ENCODE peak calls at places on chromosomes 7 and 10, in six cellular contexts. R, N, G, K, D and M are unnamed samples.

GRCh38 chr7:156527458-156527890 is 113.1 kb upstream of the RNF32 start:
- DNase-seq in D (no peak), G (peak; percentile 6), N (no peak), R (no peak), K (no peak), M (no peak)

GRCh38 chr10:127907411-127908105 is 655 bp downstream of the PTPRE start:
- DNase-seq in R (no peak), D (no peak), K (peak; percentile 43), N (no peak), G (peak; percentile 54), M (no peak)

GRCh38 chr10:5281355-5281754 is 83.4 kb upstream of the UCN3 start:
- DNase-seq in N (no peak), G (no peak), R (no peak), K (no peak), D (no peak), M (no peak)

GRCh38 chr7:101432316-101432715 is 69.6 kb downstream of the COL26A1 start:
- DNase-seq in R (no peak), G (no peak), K (no peak), D (no peak), N (no peak), M (no peak)

GRCh38 chr10:124324856-124325657 is 93.7 kb downstream of the OAT start:
- DNase-seq in N (no peak), D (no peak), K (no peak), G (peak; percentile 36), R (no peak), M (no peak)

GRCh38 chr10:79424221-79425073 is 21.0 kb downstream of the ZCCHC24 start:
- DNase-seq in R (no peak), D (no peak), K (no peak), N (peak; percentile 52), G (no peak), M (no peak)

GRCh38 chr10:70381491-70382421 is 669 bp downstream of the LRRC20 start:
- DNase-seq in N (peak; percentile 13), D (peak; percentile 58), K (peak; percentile 60), G (peak; percentile 89), R (peak; percentile 46), M (no peak)

GRCh38 chr10:21888959-21889358 is 114.6 kb downstream of the DNAJC1 start:
- DNase-seq in K (peak; percentile 13), D (no peak), N (no peak), R (no peak), G (no peak), M (no peak)

GRCh38 chr7:65938336-65938895 is 43.6 kb downstream of the GUSB start:
- DNase-seq in R (no peak), G (no peak), N (peak; percentile 50), D (no peak), K (no peak), M (no peak)

GRCh38 chr7:45922810-45923209 is 1.7 kb upstream of the IGFBP3 start:
- DNase-seq in D (no peak), R (peak; percentile 31), N (no peak), G (no peak), K (peak; percentile 53), M (no peak)
- H2AK5ac ChIP-seq in D (no peak overlapping the region), R (no peak overlapping the region), N (no peak overlapping the region), G (no peak overlapping the region), K (no peak overlapping the region), M (no peak overlapping the region)

GRCh38 chr7:100071018-100071723 is 10.4 kb downstream of the ZNF3 start:
- DNase-seq in R (peak; percentile 34), K (no peak), G (no peak), D (no peak), N (no peak), M (no peak)
- H2BK15ac ChIP-seq in R (no peak overlapping the region), K (no peak overlapping the region), G (no peak overlapping the region), D (no peak overlapping the region), N (no peak overlapping the region), M (no peak overlapping the region)

GRCh38 chr7:151686016-151686766 is 166.5 kb upstream of the RHEB start:
- DNase-seq in K (no peak), D (no peak), G (no peak), N (no peak), R (no peak), M (no peak)
- H2AK5ac ChIP-seq in K (peak overlapping the region; percentile 11), D (no peak overlapping the region), G (peak overlapping the region; percentile 77), N (peak overlapping the region; percentile 89), R (peak overlapping the region; percentile 48), M (no peak overlapping the region)

DNA sequence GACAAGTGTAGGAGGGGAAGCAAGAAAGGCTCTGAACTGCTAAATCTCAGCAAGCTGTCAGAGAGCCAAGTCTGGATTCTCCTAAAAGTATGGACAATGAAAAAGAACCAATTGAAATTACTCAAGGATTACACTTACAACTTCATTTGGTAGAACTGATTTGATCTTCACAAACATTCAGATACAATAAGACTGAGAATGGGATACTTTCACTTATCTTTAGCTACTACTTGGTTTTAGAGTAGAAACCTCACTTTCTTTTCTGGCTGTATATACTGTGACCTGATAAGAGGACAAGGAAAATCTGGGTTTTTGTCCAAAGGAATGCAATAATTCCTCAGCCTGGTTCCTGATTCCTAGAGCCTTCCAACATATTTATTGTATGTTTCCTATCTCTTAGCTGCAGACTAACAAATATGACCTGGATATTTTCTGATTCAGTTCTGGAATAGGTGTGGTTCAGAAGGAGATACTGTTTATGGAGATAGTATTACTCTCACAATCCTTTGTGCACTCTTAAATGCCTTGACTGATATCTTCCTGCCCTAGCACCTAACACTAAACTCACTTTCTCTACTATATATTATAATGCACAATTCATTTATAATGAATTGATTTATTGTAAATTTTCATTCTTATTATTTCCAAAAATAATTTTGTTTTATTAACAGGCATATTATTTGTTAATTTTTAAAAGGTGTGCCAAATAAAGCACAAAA is 7.3 kb downstream of the SEMA3A start:
- DNase-seq in D (no peak), K (peak; percentile 50), N (no peak), R (no peak), G (no peak), M (no peak)
- H2BK15ac ChIP-seq in D (no peak overlapping the region), K (no peak overlapping the region), N (peak overlapping the region; percentile 39), R (no peak overlapping the region), G (no peak overlapping the region), M (no peak overlapping the region)

GRCh38 chr7:124918662-124919061 is 11.0 kb downstream of the POT1 start:
- DNase-seq in N (peak; percentile 2), R (no peak), K (no peak), D (no peak), G (no peak), M (no peak)
- H2AK5ac ChIP-seq in N (no peak overlapping the region), R (no peak overlapping the region), K (no peak overlapping the region), D (no peak overlapping the region), G (no peak overlapping the region), M (no peak overlapping the region)

DNA sequence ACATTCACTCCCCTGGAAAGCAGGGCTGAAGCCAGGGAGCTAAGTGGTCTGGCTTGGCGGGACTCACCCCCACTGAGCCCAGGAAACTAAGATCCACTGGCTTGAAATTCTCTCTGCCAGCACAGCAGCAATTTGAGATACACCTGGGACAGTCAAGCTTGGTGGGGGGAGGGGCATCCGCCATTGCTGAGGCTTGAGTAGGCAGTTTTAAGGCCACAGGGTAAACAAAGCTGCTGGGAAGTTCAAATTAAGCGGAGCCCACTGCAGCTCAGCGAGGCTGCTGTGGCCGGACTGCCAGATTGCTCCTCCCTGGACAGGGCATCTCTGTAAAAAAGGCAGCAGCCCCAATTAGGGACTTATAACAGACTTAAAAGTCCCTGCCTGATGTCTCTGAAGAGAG is 108.2 kb upstream of the FAM13C start:
- DNase-seq in K (no peak), D (peak; percentile 29), G (peak; percentile 48), R (peak; percentile 6), N (no peak), M (no peak)
- H2BK15ac ChIP-seq in K (no peak overlapping the region), D (no peak overlapping the region), G (no peak overlapping the region), R (no peak overlapping the region), N (no peak overlapping the region), M (no peak overlapping the region)

DNA sequence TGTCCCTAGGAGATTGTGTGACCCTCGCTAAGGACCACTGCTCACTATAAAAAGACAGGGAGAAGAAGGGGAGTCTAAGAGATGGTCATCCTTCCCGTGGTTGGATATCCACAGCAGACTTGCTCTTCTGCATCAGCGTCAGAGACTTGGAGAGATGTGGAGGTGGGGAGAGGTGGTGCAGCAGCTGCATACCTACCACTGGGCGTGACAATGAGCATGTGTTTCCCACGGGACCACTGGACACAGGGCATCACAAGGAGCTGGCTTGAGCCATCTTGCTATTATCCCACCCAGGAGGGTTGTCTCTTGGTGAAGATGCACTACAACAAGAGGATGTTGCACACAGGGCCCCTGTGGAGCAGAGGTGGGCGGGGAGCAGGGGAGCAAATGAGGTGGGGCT is 18.8 kb upstream of the ANKRD1 start:
- DNase-seq in R (no peak), N (no peak), D (no peak), K (no peak), G (no peak), M (no peak)
- H2AK5ac ChIP-seq in R (no peak overlapping the region), N (peak overlapping the region; percentile 35), D (no peak overlapping the region), K (no peak overlapping the region), G (no peak overlapping the region), M (no peak overlapping the region)

GRCh38 chr7:4831723-4832495 is 29.9 kb downstream of the PAPOLB start:
- DNase-seq in K (no peak), D (no peak), G (no peak), R (no peak), N (no peak), M (no peak)
- H2BK15ac ChIP-seq in K (no peak overlapping the region), D (no peak overlapping the region), G (no peak overlapping the region), R (no peak overlapping the region), N (no peak overlapping the region), M (no peak overlapping the region)

DNA sequence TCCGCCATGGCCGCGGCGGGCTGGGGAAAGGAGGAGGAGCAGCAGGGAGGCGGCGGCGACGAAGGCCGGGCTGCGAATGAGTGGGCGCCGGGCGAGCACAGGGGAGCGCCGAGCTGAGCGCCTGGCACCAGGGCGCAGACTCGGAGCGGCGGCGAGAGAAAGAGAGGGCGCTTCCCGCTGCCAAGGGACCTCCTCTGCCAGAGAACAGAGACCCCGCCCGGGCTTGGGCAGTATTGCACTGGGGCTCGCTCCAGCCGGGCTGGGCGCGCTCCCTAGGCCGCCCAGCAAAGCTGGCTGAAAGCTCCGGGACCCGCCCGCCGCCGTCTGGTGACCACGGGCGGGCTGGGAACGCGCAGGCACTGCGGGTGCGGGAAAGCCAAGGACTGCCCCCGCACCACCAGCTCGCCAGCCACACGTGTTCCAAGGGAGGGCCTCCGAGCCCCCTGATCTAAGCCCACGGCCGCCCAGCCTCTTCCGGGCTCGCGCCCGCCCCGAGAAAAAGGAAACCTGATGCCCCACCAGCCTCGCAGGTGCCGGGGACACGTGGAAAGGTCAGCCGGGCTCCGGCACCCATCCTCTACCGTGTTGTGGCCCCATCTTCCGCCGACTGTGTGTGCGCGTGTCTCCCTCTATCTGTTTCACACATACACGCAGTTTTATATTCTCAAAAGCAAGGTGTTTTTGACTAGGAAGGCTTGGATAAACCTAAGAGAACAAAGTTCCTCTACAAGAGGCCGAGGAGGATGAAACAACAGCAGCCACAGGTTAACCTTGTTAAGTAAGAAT is at the start of gene CCDC6:
- DNase-seq in N (peak; percentile 90), D (peak; percentile 89), K (peak; percentile 95), R (peak; percentile 95), G (peak; percentile 94), M (peak; percentile 89)
- H2AK5ac ChIP-seq in N (peak within 1 kb of the TSS; percentile 45), D (no peak within 1 kb of the TSS), K (no peak within 1 kb of the TSS), R (no peak within 1 kb of the TSS), G (no peak within 1 kb of the TSS), M (peak within 1 kb of the TSS; percentile 56)

DNA sequence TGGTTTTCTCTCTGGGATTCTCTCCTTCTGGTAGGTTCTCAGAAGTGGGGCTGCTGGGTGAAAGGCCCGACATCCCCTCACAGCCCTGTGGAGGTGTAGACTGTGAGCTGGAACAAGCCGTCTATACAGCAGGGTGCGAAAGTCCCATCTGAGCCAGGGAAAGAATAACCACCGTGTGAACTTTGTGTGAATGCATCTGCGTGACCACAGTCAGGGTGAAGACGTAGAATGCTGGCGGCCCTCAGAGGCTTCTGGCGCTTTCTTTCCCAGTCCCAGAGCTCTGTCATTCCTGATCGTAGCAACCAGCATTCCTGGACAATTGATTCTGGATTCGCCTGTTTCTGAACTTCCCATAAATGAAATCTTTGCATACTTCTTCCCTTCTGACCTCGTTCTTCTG is 30.0 kb downstream of the ELFN1 start:
- DNase-seq in D (peak; percentile 11), K (no peak), R (no peak), G (peak; percentile 29), N (no peak), M (no peak)
- H2BK15ac ChIP-seq in D (no peak overlapping the region), K (no peak overlapping the region), R (no peak overlapping the region), G (no peak overlapping the region), N (no peak overlapping the region), M (no peak overlapping the region)